ENCODE peak calls at places on chromosomes 6 and 20, in nine cellular contexts. H, K, O, P, R, L, V, T and A are unnamed samples.

GRCh38 chr6:6688951-6689350 is 100.4 kb downstream of the LY86 start:
- DNase-seq in H (peak), K (no peak), O (no peak), P (peak), R (no peak), L (no peak), V (no peak), T (no peak), A (no peak)

GRCh38 chr20:34549291-34549928 is 9.1 kb upstream of the MAP1LC3A start:
- DNase-seq in H (peak), K (no peak), O (peak), P (no peak), R (no peak), L (no peak), V (no peak), T (no peak), A (peak)

GRCh38 chr20:55271370-55271769 is 733.9 kb downstream of the CBLN4 start:
- DNase-seq in H (no peak), K (no peak), O (no peak), P (no peak), R (no peak), L (no peak), V (no peak), T (peak), A (no peak)

GRCh38 chr6:155530219-155530834 is 74.7 kb upstream of the NOX3 start:
- DNase-seq in H (peak), K (peak), O (no peak), P (peak), R (no peak), L (no peak), V (no peak), T (peak), A (no peak)

GRCh38 chr20:10987651-10988383 is 314.0 kb upstream of the JAG1 start:
- DNase-seq in H (no peak), K (no peak), O (no peak), P (no peak), R (no peak), L (no peak), V (no peak), T (peak), A (no peak)

GRCh38 chr20:46458891-46459750 is 52.7 kb upstream of the ELMO2 start:
- DNase-seq in H (no peak), K (no peak), O (peak), P (no peak), R (no peak), L (peak), V (no peak), T (no peak), A (peak)

GRCh38 chr6:54598787-54599309 is 247.7 kb upstream of the FAM83B start:
- DNase-seq in H (peak), K (no peak), O (no peak), P (peak), R (no peak), L (no peak), V (no peak), T (peak), A (no peak)

GRCh38 chr6:117007659-117008058 is 130.6 kb downstream of the RFX6 start:
- DNase-seq in H (no peak), K (no peak), O (no peak), P (no peak), R (no peak), L (no peak), V (no peak), T (no peak), A (no peak)

GRCh38 chr20:6058684-6059295 is 4.9 kb upstream of the LRRN4 start:
- DNase-seq in H (no peak), K (no peak), O (no peak), P (peak), R (no peak), L (no peak), V (no peak), T (no peak), A (no peak)

GRCh38 chr6:78771619-78772018 is 95.7 kb upstream of the IRAK1BP1 start:
- DNase-seq in H (no peak), K (no peak), O (no peak), P (no peak), R (no peak), L (no peak), V (no peak), T (no peak), A (no peak)

GRCh38 chr6:138673317-138674014 is 100.1 kb upstream of the CCDC28A start:
- DNase-seq in H (peak), K (no peak), O (no peak), P (peak), R (no peak), L (no peak), V (no peak), T (no peak), A (no peak)

GRCh38 chr20:50312682-50313187 is 122.1 kb downstream of the CEBPB start:
- DNase-seq in H (peak), K (no peak), O (peak), P (peak), R (no peak), L (no peak), V (no peak), T (peak), A (no peak)

GRCh38 chr6:2529217-2529719 is 221.5 kb downstream of the MYLK4 start:
- DNase-seq in H (no peak), K (no peak), O (no peak), P (no peak), R (no peak), L (no peak), V (no peak), T (no peak), A (no peak)

GRCh38 chr6:45054610-45055009 is 273.5 kb upstream of the RUNX2 start:
- DNase-seq in H (no peak), K (no peak), O (no peak), P (no peak), R (no peak), L (no peak), V (no peak), T (no peak), A (no peak)

GRCh38 chr6:143159001-143159400 is 98.3 kb downstream of the AIG1 start:
- DNase-seq in H (no peak), K (no peak), O (no peak), P (peak), R (no peak), L (no peak), V (no peak), T (no peak), A (no peak)

GRCh38 chr6:137427670-137428290 is 66.4 kb downstream of the OLIG3 start:
- DNase-seq in H (no peak), K (no peak), O (no peak), P (no peak), R (no peak), L (no peak), V (no peak), T (no peak), A (no peak)

GRCh38 chr20:33377366-33377765 is 24.0 kb downstream of the CDK5RAP1 start:
- DNase-seq in H (no peak), K (no peak), O (no peak), P (no peak), R (no peak), L (no peak), V (no peak), T (no peak), A (no peak)

GRCh38 chr20:31842471-31843157 is 2.8 kb downstream of the FOXS1 start:
- DNase-seq in H (peak), K (no peak), O (no peak), P (peak), R (no peak), L (no peak), V (no peak), T (peak), A (no peak)

GRCh38 chr6:16739329-16739801 is 21.9 kb downstream of the ATXN1 start:
- DNase-seq in H (no peak), K (no peak), O (peak), P (peak), R (no peak), L (no peak), V (no peak), T (peak), A (no peak)
- TF ChIP-seq CTCF in H (no peak), K (no peak), O (no peak), P (no peak), R (no peak), L (no peak), V (no peak), T (no peak), A (no peak)

DNA sequence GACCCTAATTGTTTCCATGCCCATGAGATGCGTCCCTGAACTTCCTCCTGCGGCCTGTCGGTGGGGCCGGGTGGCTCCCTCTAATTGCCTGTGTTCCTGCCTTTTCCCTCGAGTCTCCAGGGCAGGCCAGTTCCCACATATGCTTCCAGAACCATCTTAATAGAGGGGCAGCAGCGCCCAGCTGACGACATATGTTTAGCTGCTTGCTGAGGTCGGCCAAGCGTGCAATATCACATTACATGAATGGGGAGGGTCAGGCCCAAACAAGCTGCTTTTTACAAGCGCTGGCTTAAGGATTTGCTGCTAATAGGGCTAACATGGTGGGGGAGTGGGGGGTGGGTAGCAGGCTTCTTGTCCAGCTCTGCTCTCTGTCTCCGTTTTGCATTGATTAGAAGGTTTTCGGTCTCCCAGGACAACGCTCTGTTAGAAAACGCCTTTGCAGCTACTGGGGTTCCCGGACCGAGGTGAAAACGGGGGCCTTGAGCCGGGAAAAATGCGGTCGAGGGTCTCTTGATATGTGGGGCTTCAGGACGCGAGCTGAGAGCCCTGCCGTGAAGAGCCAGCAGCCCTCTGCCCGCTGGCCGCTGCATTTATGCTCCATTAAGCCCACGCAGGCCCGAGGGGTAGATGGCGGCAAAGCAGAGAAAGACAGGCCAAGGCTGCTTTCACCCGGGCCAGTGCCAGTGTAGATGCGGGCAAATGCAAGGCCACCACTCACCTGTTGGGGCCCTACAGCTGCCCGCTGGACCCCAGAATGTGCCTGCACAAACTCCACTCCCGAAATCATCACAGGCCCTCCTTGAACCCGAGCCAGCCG is 308.5 kb downstream of the BMP7 start:
- DNase-seq in H (no peak), K (peak), O (no peak), P (no peak), R (no peak), L (no peak), V (no peak), T (no peak), A (peak)
- TF ChIP-seq CTCF in H (no peak), K (peak), O (no peak), P (no peak), R (no peak), L (no peak), V (no peak), T (no peak), A (no peak)

GRCh38 chr20:53828673-53829085 is 235.0 kb upstream of the ZNF217 start:
- DNase-seq in H (peak), K (peak), O (peak), P (peak), R (no peak), L (no peak), V (peak), T (peak), A (no peak)
- TF ChIP-seq CTCF in H (peak), K (no peak), O (no peak), P (peak), R (no peak), L (no peak), V (no peak), T (peak), A (no peak)

DNA sequence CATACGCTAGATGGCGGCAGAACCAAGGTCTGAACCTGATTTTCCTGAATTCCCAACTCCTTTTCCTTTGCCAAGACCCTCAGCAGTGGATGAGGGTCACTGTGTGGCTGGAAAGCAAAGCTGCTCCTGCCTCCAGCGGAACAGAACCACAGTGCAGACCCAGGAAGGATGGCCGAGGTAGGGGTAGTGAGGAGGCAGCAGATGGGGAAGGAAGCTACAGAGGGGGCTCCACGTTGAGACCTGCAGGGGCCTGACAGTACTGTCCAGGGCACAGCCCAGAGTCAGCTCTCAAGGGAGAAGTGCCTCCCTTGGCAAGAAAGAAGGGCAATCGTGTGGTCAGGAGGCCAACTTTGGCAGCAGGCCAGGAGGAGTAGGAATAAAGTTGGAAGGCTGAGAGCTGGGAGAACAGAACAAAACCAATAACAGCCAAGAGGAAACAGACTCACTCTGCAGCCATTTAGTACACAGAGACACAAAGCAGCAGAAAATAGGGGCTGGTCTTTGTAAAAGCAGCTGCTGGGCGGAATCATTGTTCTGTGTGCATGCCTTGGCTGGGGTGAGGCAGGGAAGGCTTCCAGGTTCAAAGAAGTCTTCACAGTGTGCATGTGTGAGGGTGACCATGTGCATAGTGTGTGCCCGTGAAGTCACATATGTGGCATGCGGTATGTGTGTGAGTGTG is 3.1 kb downstream of the GABRR2 start:
- DNase-seq in H (peak), K (peak), O (peak), P (peak), R (no peak), L (no peak), V (no peak), T (peak), A (peak)
- TF ChIP-seq CTCF in H (peak), K (peak), O (peak), P (peak), R (no peak), L (no peak), V (peak), T (peak), A (no peak)

GRCh38 chr6:99458319-99458718 is 33.2 kb upstream of the PNISR start:
- DNase-seq in H (peak), K (peak), O (no peak), P (peak), R (no peak), L (no peak), V (peak), T (peak), A (peak)
- TF ChIP-seq CTCF in H (peak), K (no peak), O (no peak), P (peak), R (no peak), L (peak), V (peak), T (peak), A (no peak)

DNA sequence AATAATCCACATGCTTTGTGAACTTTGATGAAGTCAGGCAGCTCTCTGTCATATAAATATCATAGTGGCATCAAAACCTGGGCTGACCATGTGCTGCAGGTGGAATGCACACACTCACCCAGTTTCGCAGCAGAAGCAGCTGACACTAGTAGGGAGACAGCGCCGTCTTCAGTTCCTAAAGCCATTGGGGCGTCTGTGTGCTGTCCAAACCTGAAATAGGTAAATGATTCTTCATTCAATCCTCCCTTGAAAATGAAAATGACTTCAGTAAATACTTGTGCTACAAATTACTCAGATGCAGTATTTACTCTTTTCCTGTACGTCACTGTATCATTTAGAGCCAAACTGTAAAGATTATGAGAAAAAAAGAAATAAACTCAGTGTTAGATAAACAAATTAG is 127.5 kb downstream of the EYA4 start:
- DNase-seq in H (no peak), K (no peak), O (no peak), P (no peak), R (no peak), L (no peak), V (no peak), T (no peak), A (no peak)
- TF ChIP-seq CTCF in H (no peak), K (no peak), O (no peak), P (no peak), R (no peak), L (no peak), V (no peak), T (peak), A (no peak)

GRCh38 chr6:1463275-1463674 is 73.9 kb downstream of the FOXF2 start:
- DNase-seq in H (no peak), K (no peak), O (no peak), P (no peak), R (no peak), L (no peak), V (no peak), T (no peak), A (no peak)

GRCh38 chr6:1464796-1465348 is 75.5 kb downstream of the FOXF2 start:
- DNase-seq in H (no peak), K (peak), O (peak), P (no peak), R (no peak), L (no peak), V (no peak), T (no peak), A (no peak)

GRCh38 chr6:1461736-1462135 is 72.4 kb downstream of the FOXF2 start:
- DNase-seq in H (no peak), K (no peak), O (no peak), P (no peak), R (no peak), L (no peak), V (no peak), T (no peak), A (no peak)

GRCh38 chr6:1463751-1464397 is 74.5 kb downstream of the FOXF2 start:
- DNase-seq in H (no peak), K (no peak), O (no peak), P (no peak), R (no peak), L (no peak), V (no peak), T (no peak), A (no peak)

DNA sequence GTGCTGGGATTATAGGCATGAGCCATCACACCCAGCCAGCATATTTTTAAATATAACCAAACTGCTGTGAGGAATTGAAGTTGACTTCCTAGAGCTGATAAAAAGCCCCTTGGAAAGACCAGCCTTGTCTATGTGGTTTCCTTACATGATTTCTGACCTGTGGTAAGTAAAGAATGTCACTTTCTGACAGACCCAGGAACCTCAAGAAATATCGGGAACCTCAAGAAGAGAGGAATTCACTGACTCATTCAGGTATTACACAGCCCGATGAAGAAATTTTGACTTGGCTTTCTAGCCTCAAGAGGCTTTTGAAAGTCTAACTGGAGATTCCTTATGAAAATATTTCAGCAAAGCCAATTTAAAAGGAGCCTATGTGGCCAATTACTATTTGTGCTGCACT is 71.8 kb downstream of the FOXF2 start:
- DNase-seq in H (peak), K (no peak), O (no peak), P (peak), R (no peak), L (no peak), V (no peak), T (peak), A (no peak)
- TF ChIP-seq CTCF in H (no peak), K (no peak), O (no peak), P (no peak), R (no peak), L (no peak), V (no peak), T (no peak), A (no peak)

DNA sequence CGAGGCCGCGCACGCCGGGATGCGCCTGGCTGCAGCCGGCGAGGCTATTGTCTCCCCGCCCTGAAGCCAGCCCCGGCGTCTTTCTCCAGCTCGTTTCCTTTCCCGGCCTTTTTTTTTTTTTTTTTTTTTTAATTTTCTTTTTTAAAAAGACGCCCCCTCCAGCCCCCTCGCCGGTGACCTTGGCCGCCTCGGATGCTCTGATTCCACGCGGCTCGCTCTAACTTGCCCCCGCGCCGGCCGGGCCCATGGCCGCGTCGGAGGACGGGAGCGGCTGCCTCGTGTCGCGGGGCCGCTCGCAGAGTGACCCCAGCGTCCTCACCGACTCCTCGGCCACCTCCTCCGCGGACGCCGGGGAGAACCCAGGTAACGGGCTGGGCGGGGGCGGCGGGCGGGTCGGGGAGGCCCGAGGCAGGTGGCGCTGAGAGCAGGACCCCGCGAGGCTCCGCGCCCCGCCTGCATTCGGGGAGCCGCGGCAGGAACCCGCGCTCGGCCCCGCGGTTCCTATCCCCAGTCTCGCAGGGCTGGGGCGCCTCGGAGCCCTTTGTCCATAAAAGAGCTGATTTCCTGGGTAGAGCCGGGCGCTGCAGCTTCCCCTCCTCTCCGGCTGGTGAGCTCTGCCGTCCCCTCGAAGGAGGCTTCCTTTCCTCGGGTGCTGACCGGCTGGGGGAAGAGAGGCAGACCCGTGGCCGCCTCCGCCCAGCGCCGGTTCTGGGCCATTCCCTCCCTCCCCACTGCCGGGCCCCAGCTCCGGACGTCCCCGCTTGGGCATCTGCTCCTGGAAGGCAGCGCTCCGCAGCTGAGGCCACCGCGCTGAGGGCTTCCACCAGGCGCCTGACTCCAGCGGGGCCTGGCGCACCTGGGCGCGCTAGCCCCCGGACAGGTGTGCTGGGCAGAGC is 678 bp downstream of the PHACTR3 start:
- DNase-seq in H (no peak), K (no peak), O (no peak), P (no peak), R (no peak), L (no peak), V (no peak), T (no peak), A (peak)
- TF ChIP-seq CTCF in H (no peak), K (no peak), O (no peak), P (no peak), R (no peak), L (no peak), V (no peak), T (no peak), A (no peak)

DNA sequence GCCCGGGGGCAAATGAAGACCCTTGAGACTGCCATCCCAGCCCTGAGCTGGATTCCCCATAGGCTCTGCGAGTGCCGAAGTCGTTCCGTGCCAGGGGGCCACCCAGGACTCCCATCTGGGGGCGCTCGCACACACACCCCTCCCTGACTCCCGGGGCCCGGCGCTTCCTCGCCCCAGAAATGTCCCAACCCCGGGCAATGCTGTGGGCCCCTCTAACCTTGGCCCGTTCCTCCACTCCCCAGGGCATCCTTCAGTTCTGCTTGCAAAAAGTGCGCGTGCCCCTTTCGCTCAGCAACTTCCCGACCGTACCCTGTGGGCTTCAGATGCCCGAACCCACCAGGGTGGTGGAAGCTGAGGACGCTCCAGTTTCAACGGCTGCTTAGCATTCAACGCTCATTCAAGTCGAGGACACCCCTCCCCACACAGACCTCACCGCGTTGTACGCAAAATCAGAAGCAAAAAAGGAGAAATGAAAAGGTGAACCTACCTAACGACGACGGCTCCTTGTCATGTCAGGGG is 25.4 kb downstream of the RIPOR2 start:
- DNase-seq in H (peak), K (no peak), O (peak), P (no peak), R (peak), L (no peak), V (no peak), T (no peak), A (peak)
- TF ChIP-seq CTCF in H (no peak), K (peak), O (no peak), P (no peak), R (no peak), L (no peak), V (no peak), T (no peak), A (no peak)